ENCODE peak calls at places on chromosomes 16 and 17, in four cellular contexts. Q is PC-3, R is bronchial epithelial cell, O is gastrocnemius medialis. J is an unnamed sample. For H3K27me3, the result is how much of the 10 kb centered on the place peaks cover.

GRCh38 chr17:45394913-45395568 is 37.6 kb downstream of the ARHGAP27 start:
- DNase-seq in O (peak), Q (peak), R (peak), J (no peak)

GRCh38 chr17:51860934-51861561 is 297.5 kb downstream of the CA10 start:
- DNase-seq in Q (peak), R (peak), O (no peak), J (no peak)

GRCh38 chr16:85132456-85133289 is 20.4 kb upstream of the CIBAR2 start:
- DNase-seq in O (no peak), R (no peak), Q (no peak), J (no peak)

GRCh38 chr16:23105309-23105708 is 43.9 kb downstream of the USP31 start:
- DNase-seq in Q (no peak), R (no peak), O (no peak), J (no peak)

GRCh38 chr17:55398689-55399088 is 22.9 kb downstream of the MMD start:
- DNase-seq in Q (no peak), R (no peak), O (no peak), J (no peak)

GRCh38 chr17:61054430-61054829 is 345.2 kb upstream of the TBX2 start:
- DNase-seq in Q (no peak), O (no peak), R (no peak), J (no peak)

GRCh38 chr17:65198653-65199382 is 61.6 kb downstream of the RGS9 start:
- DNase-seq in Q (peak), O (no peak), R (peak), J (no peak)

GRCh38 chr17:12866244-12866643 is 76.9 kb downstream of the ARHGAP44 start:
- DNase-seq in R (no peak), Q (no peak), O (no peak), J (no peak)

GRCh38 chr17:42676424-42677011 is at the start of gene PLEKHH3:
- DNase-seq in R (no peak), O (no peak), Q (no peak), J (no peak)

GRCh38 chr16:52035406-52035805 is 511.5 kb downstream of the TOX3 start:
- DNase-seq in R (peak), Q (no peak), O (no peak), J (no peak)

GRCh38 chr17:74733365-74734122 is 3.5 kb upstream of the RAB37 start:
- DNase-seq in Q (no peak), O (no peak), R (no peak), J (no peak)

DNA sequence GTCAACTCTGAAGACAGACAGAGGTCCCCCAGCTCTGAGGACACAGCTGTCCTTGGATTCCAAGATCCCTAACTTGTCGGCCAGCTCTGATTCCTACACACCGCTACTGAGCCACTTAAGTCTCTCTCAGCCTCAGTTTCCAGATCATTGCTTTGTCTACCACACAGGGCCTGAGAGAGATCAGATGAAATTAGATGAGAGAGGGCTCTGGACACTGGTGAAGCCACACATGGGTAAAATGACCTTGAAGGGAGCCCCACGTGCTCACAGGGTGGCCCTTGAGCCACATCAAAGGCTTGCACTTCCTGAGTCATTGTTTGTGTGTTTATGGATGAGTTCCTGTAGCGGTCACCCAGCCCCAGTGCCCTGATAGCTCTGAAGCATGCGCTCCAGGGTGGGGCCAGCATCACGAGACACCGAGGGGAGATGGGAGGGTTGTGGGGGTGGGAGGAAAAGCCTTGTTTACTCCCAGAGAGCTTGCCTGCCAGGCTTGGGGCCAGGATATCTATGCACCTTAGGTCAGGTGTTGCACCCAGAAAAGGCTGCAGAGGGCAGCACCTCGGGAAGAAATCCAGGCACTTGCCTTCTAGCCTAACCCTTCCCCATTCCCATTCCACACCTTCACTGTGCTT is 32.7 kb upstream of the SLC6A2 start:
- DNase-seq in Q (peak), O (no peak), R (peak), J (no peak)
- TF ChIP-seq CTCF in Q (peak), O (no peak), R (peak), J (no peak)

DNA sequence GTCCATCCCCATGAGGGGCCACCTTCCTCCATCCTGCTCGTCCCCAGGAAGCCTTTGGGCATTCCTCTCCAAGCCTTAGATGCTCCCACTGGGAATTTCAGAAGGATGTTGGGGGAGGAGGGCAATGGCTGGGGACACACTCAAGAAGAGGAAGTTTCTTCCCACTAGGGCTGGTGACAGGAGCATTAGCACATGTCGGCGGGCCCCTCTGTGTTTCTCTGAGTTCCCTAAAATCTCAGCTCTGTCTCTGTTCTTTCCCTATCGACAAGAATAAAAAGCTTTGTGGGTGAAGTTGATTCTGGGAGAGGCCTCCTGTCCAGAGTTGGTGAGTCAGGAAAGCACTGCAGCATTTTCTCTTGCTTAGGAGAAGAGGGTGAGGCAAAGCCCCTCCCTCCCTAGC is 19.7 kb upstream of the C17orf107 start:
- DNase-seq in R (no peak), Q (no peak), O (no peak), J (no peak)
- H3K4me3 ChIP-seq in R (no peak), Q (no peak), O (no peak), J (no peak)

GRCh38 chr16:78696797-78697196 is 597.3 kb downstream of the WWOX start:
- DNase-seq in R (no peak), Q (no peak), O (no peak), J (no peak)

GRCh38 chr16:78697426-78697825 is 598.0 kb downstream of the WWOX start:
- DNase-seq in Q (no peak), O (no peak), R (no peak), J (no peak)

GRCh38 chr16:78695371-78695770 is 595.9 kb downstream of the WWOX start:
- DNase-seq in O (no peak), R (no peak), Q (no peak), J (no peak)

GRCh38 chr16:78689536-78689935 is 590.1 kb downstream of the WWOX start:
- DNase-seq in Q (no peak), O (no peak), R (no peak), J (no peak)

GRCh38 chr16:78693496-78693895 is 594.0 kb downstream of the WWOX start:
- DNase-seq in R (no peak), Q (no peak), O (no peak), J (no peak)
- H3K27me3 ChIP-seq in R (under half), Q (under half), O (under half), J (under half)

GRCh38 chr16:89246903-89247733 is 29.6 kb downstream of the ZNF778 start:
- DNase-seq in Q (peak), O (peak), R (peak), J (peak)
- TF ChIP-seq CTCF in Q (peak), O (no peak), R (peak), J (no peak)